ENCODE peak calls at places on chromosomes 3 and 15, in nine cellular contexts. Z is GM03348; E is hippocampal formation; B is NCI-H2171; I is choroid plexus epithelial cell; S is activated CD4-positive, alpha-beta memory T cell treated with anti-CD3 and anti-CD28 coated beads, Interleukin-2, amount 10 ng/mL, durations not matched to agents 7 days and 5 days; P is CD4-positive, CD25-positive, alpha-beta regulatory T cell; R is heart left ventricle; A is amniotic stem cell. Q is an unnamed sample.

GRCh38 chr3:14143826-14144225 is 19.0 kb downstream of the TMEM43 start:
- DNase-seq in Z (peak; percentile 84), E (no peak), B (no peak), I (peak; percentile 98), S (no peak), P (no peak), R (no peak), A (peak; percentile 62), Q (peak; percentile 97)

GRCh38 chr3:61841111-61841845 is 279.9 kb downstream of the PTPRG start:
- DNase-seq in Z (no peak), E (no peak), B (no peak), I (peak; percentile 93), S (no peak), P (no peak), R (no peak), A (no peak), Q (peak; percentile 68)

GRCh38 chr3:100002599-100003350 is 111.5 kb downstream of the FILIP1L start:
- DNase-seq in Z (peak; percentile 61), E (no peak), B (no peak), I (peak; percentile 86), S (no peak), P (no peak), R (no peak), A (peak; percentile 44), Q (peak; percentile 48)

GRCh38 chr3:111968319-111969059 is 10.3 kb upstream of the ABHD10 start:
- DNase-seq in Z (no peak), E (no peak), B (no peak), I (no peak), S (no peak), P (no peak), R (no peak), A (no peak), Q (peak; percentile 23)

GRCh38 chr15:90885432-90886290 is 1.4 kb downstream of the FES start:
- DNase-seq in Z (peak; percentile 89), E (peak; percentile 43), B (peak; percentile 40), I (peak; percentile 74), S (peak; percentile 83), P (peak; percentile 78), R (peak; percentile 79), A (peak; percentile 19), Q (peak; percentile 52)

GRCh38 chr15:59303641-59304433 is 68.8 kb downstream of the MYO1E start:
- DNase-seq in Z (no peak), E (peak; percentile 20), B (no peak), I (peak; percentile 60), S (no peak), P (no peak), R (no peak), A (no peak), Q (no peak)

GRCh38 chr15:32867313-32867626 is 149.5 kb downstream of the GREM1 start:
- DNase-seq in Z (peak; percentile 65), E (no peak), B (no peak), I (peak; percentile 90), S (no peak), P (no peak), R (no peak), A (peak; percentile 20), Q (peak; percentile 84)

GRCh38 chr3:141308588-141309218 is 59.6 kb upstream of the ZBTB38 start:
- DNase-seq in Z (peak; percentile 74), E (peak; percentile 16), B (peak; percentile 67), I (peak; percentile 76), S (no peak), P (no peak), R (no peak), A (no peak), Q (peak; percentile 31)

GRCh38 chr3:111917300-111917699 is 58.2 kb downstream of the PHLDB2 start:
- DNase-seq in Z (peak; percentile 36), E (no peak), B (no peak), I (peak; percentile 45), S (no peak), P (no peak), R (no peak), A (no peak), Q (no peak)

GRCh38 chr3:70064194-70064787 is 64.8 kb downstream of the SAMMSON start:
- DNase-seq in Z (peak; percentile 46), E (no peak), B (peak; percentile 18), I (peak; percentile 75), S (no peak), P (peak; percentile 21), R (no peak), A (peak; percentile 23), Q (peak; percentile 23)

GRCh38 chr3:13657660-13658435 is 108.9 kb downstream of the FBLN2 start:
- DNase-seq in Z (peak; percentile 93), E (peak; percentile 53), B (no peak), I (peak; percentile 60), S (peak; percentile 68), P (peak; percentile 53), R (peak; percentile 49), A (peak; percentile 25), Q (no peak)

GRCh38 chr15:57306305-57306943 is 69.9 kb upstream of the CGNL1 start:
- DNase-seq in Z (peak; percentile 95), E (peak; percentile 75), B (peak; percentile 61), I (peak; percentile 64), S (peak; percentile 81), P (peak; percentile 73), R (peak; percentile 92), A (peak; percentile 15), Q (peak; percentile 63)

GRCh38 chr3:49840371-49840770 is 16.0 kb downstream of the TRAIP start:
- DNase-seq in Z (no peak), E (no peak), B (no peak), I (peak; percentile 24), S (no peak), P (no peak), R (peak; percentile 28), A (no peak), Q (no peak)

GRCh38 chr3:43742935-43743334 is 52.2 kb downstream of the ABHD5 start:
- DNase-seq in Z (peak; percentile 45), E (no peak), B (no peak), I (peak; percentile 87), S (no peak), P (peak; percentile 41), R (no peak), A (no peak), Q (peak; percentile 69)

GRCh38 chr3:86743233-86743632 is 247.7 kb downstream of the VGLL3 start:
- DNase-seq in Z (no peak), E (no peak), B (no peak), I (no peak), S (no peak), P (no peak), R (no peak), A (no peak), Q (no peak)

GRCh38 chr3:58035512-58035867 is 27.3 kb downstream of the FLNB start:
- DNase-seq in Z (peak; percentile 46), E (no peak), B (no peak), I (no peak), S (no peak), P (no peak), R (no peak), A (no peak), Q (no peak)

GRCh38 chr3:173396191-173397041 is 1.1 kb upstream of the NLGN1 start:
- DNase-seq in Z (no peak), E (peak; percentile 29), B (no peak), I (no peak), S (no peak), P (no peak), R (peak; percentile 27), A (no peak), Q (no peak)

GRCh38 chr3:4532535-4533112 is 39.5 kb downstream of the ITPR1 start:
- DNase-seq in Z (no peak), E (no peak), B (no peak), I (no peak), S (no peak), P (no peak), R (no peak), A (no peak), Q (no peak)

GRCh38 chr3:16801223-16801622 is 83.5 kb upstream of the PLCL2 start:
- DNase-seq in Z (peak; percentile 9), E (no peak), B (no peak), I (peak; percentile 21), S (no peak), P (peak; percentile 12), R (no peak), A (no peak), Q (no peak)

GRCh38 chr3:100354850-100355249 is 20.3 kb downstream of the NIT2 start:
- DNase-seq in Z (no peak), E (no peak), B (no peak), I (peak; percentile 33), S (no peak), P (no peak), R (no peak), A (no peak), Q (no peak)

GRCh38 chr15:100905855-100906254 is 13.3 kb upstream of the LRRK1 start:
- DNase-seq in Z (no peak), E (no peak), B (no peak), I (no peak), S (no peak), P (no peak), R (no peak), A (no peak), Q (no peak)

GRCh38 chr3:178308696-178309278 is 227.4 kb upstream of the KCNMB2 start:
- DNase-seq in Z (no peak), E (no peak), B (no peak), I (no peak), S (no peak), P (no peak), R (no peak), A (no peak), Q (no peak)

GRCh38 chr15:76196949-76197315 is 114.3 kb downstream of the ETFA start:
- DNase-seq in Z (no peak), E (peak; percentile 65), B (no peak), I (no peak), S (no peak), P (no peak), R (peak; percentile 72), A (no peak), Q (no peak)

GRCh38 chr15:81069356-81069755 is 64.7 kb upstream of the CFAP161 start:
- DNase-seq in Z (no peak), E (no peak), B (no peak), I (no peak), S (no peak), P (no peak), R (no peak), A (no peak), Q (no peak)

GRCh38 chr15:47872869-47873301 is 155.6 kb downstream of the SEMA6D start:
- DNase-seq in Z (no peak), E (no peak), B (peak; percentile 52), I (peak; percentile 11), S (no peak), P (no peak), R (peak; percentile 27), A (no peak), Q (peak; percentile 45)

GRCh38 chr3:25604107-25604805 is 60.5 kb downstream of the TOP2B start:
- DNase-seq in Z (peak; percentile 74), E (no peak), B (no peak), I (peak; percentile 95), S (no peak), P (no peak), R (no peak), A (peak; percentile 39), Q (no peak)

GRCh38 chr3:188421836-188422540 is 268.0 kb downstream of the LPP start:
- DNase-seq in Z (no peak), E (no peak), B (no peak), I (peak; percentile 58), S (no peak), P (no peak), R (peak; percentile 29), A (no peak), Q (peak; percentile 58)

GRCh38 chr3:149363053-149363452 is 14.4 kb downstream of the TM4SF1 start:
- DNase-seq in Z (no peak), E (no peak), B (no peak), I (no peak), S (no peak), P (no peak), R (no peak), A (no peak), Q (peak; percentile 38)

GRCh38 chr3:194985031-194985578 is 285.9 kb downstream of the XXYLT1 start:
- DNase-seq in Z (peak; percentile 85), E (peak; percentile 16), B (no peak), I (peak; percentile 72), S (no peak), P (no peak), R (peak; percentile 92), A (no peak), Q (peak; percentile 81)

GRCh38 chr15:72770673-72771328 is 12.8 kb downstream of the ADPGK start:
- DNase-seq in Z (no peak), E (no peak), B (no peak), I (peak; percentile 35), S (no peak), P (peak; percentile 43), R (no peak), A (no peak), Q (no peak)

GRCh38 chr15:77480859-77481258 is 60.2 kb downstream of the HMG20A start:
- DNase-seq in Z (no peak), E (no peak), B (no peak), I (no peak), S (no peak), P (no peak), R (no peak), A (no peak), Q (no peak)